ENCODE peak calls at places on chromosome 14, in seven cellular contexts. One of them, this sample, is unnamed.

GRCh38 chr14:100537701-100538565 is 49.3 kb downstream of the BEGAIN start:
- DNase-seq in SHP77 treated with DMSO at 0.1 percent for 48 hours: no peak
- DNase-seq in fibroblast of the conjunctiva: no peak
- DNase-seq in H9: peak; percentile 35
- DNase-seq in NCI-H526 treated with DMSO at 0.1 percent for 48 hours: no peak
- DNase-seq in activated naive CD4-positive, alpha-beta T cell treated with anti-CD3 and anti-CD28 coated beads, Interleukin-2, amount 50 U/mL, for 16 hours: peak; percentile 5
- DNase-seq in H7: peak; percentile 77
- DNase-seq in this sample: peak; percentile 17

GRCh38 chr14:34971381-34971780 is 11.4 kb upstream of the SRP54 start:
- DNase-seq in NCI-H526 treated with DMSO at 0.1 percent for 48 hours: no peak
- DNase-seq in H9: no peak
- DNase-seq in activated naive CD4-positive, alpha-beta T cell treated with anti-CD3 and anti-CD28 coated beads, Interleukin-2, amount 50 U/mL, for 16 hours: no peak
- DNase-seq in H7: no peak
- DNase-seq in fibroblast of the conjunctiva: no peak
- DNase-seq in SHP77 treated with DMSO at 0.1 percent for 48 hours: no peak
- DNase-seq in this sample: no peak

GRCh38 chr14:65772901-65773574 is 360.5 kb downstream of the FUT8 start:
- DNase-seq in activated naive CD4-positive, alpha-beta T cell treated with anti-CD3 and anti-CD28 coated beads, Interleukin-2, amount 50 U/mL, for 16 hours: no peak
- DNase-seq in fibroblast of the conjunctiva: no peak
- DNase-seq in NCI-H526 treated with DMSO at 0.1 percent for 48 hours: no peak
- DNase-seq in H7: no peak
- DNase-seq in SHP77 treated with DMSO at 0.1 percent for 48 hours: no peak
- DNase-seq in H9: no peak
- DNase-seq in this sample: no peak

GRCh38 chr14:100307215-100308111 is 1.2 kb upstream of the SLC25A29 start:
- DNase-seq in fibroblast of the conjunctiva: no peak
- DNase-seq in activated naive CD4-positive, alpha-beta T cell treated with anti-CD3 and anti-CD28 coated beads, Interleukin-2, amount 50 U/mL, for 16 hours: no peak
- DNase-seq in NCI-H526 treated with DMSO at 0.1 percent for 48 hours: no peak
- DNase-seq in H9: no peak
- DNase-seq in H7: peak; percentile 80
- DNase-seq in SHP77 treated with DMSO at 0.1 percent for 48 hours: no peak
- DNase-seq in this sample: no peak

GRCh38 chr14:101398011-101398410 is 163.3 kb upstream of the DIO3 start:
- DNase-seq in NCI-H526 treated with DMSO at 0.1 percent for 48 hours: no peak
- DNase-seq in H9: no peak
- DNase-seq in activated naive CD4-positive, alpha-beta T cell treated with anti-CD3 and anti-CD28 coated beads, Interleukin-2, amount 50 U/mL, for 16 hours: no peak
- DNase-seq in fibroblast of the conjunctiva: no peak
- DNase-seq in SHP77 treated with DMSO at 0.1 percent for 48 hours: no peak
- DNase-seq in H7: peak; percentile 51
- DNase-seq in this sample: no peak

GRCh38 chr14:75711134-75711795 is 50.2 kb downstream of the TTLL5 start:
- DNase-seq in fibroblast of the conjunctiva: peak; percentile 43
- DNase-seq in H7: peak; percentile 5
- DNase-seq in SHP77 treated with DMSO at 0.1 percent for 48 hours: no peak
- DNase-seq in activated naive CD4-positive, alpha-beta T cell treated with anti-CD3 and anti-CD28 coated beads, Interleukin-2, amount 50 U/mL, for 16 hours: no peak
- DNase-seq in NCI-H526 treated with DMSO at 0.1 percent for 48 hours: no peak
- DNase-seq in H9: no peak
- DNase-seq in this sample: no peak

GRCh38 chr14:77613207-77613606 is 3.2 kb downstream of the SPTLC2 start:
- DNase-seq in H7: no peak
- DNase-seq in fibroblast of the conjunctiva: no peak
- DNase-seq in H9: no peak
- DNase-seq in activated naive CD4-positive, alpha-beta T cell treated with anti-CD3 and anti-CD28 coated beads, Interleukin-2, amount 50 U/mL, for 16 hours: no peak
- DNase-seq in SHP77 treated with DMSO at 0.1 percent for 48 hours: no peak
- DNase-seq in NCI-H526 treated with DMSO at 0.1 percent for 48 hours: no peak
- DNase-seq in this sample: no peak

GRCh38 chr14:39266589-39266870 is 32.8 kb downstream of the MIA2 start:
- DNase-seq in fibroblast of the conjunctiva: no peak
- DNase-seq in activated naive CD4-positive, alpha-beta T cell treated with anti-CD3 and anti-CD28 coated beads, Interleukin-2, amount 50 U/mL, for 16 hours: no peak
- DNase-seq in NCI-H526 treated with DMSO at 0.1 percent for 48 hours: no peak
- DNase-seq in H7: peak; percentile 76
- DNase-seq in SHP77 treated with DMSO at 0.1 percent for 48 hours: no peak
- DNase-seq in H9: no peak
- DNase-seq in this sample: no peak

GRCh38 chr14:102898298-102898697 is 24.2 kb upstream of the AMN start:
- DNase-seq in activated naive CD4-positive, alpha-beta T cell treated with anti-CD3 and anti-CD28 coated beads, Interleukin-2, amount 50 U/mL, for 16 hours: no peak
- DNase-seq in fibroblast of the conjunctiva: no peak
- DNase-seq in H7: peak; percentile 42
- DNase-seq in H9: no peak
- DNase-seq in NCI-H526 treated with DMSO at 0.1 percent for 48 hours: no peak
- DNase-seq in SHP77 treated with DMSO at 0.1 percent for 48 hours: no peak
- DNase-seq in this sample: no peak

GRCh38 chr14:96564389-96564788 is 62.2 kb downstream of the PAPOLA start:
- DNase-seq in fibroblast of the conjunctiva: no peak
- DNase-seq in NCI-H526 treated with DMSO at 0.1 percent for 48 hours: no peak
- DNase-seq in SHP77 treated with DMSO at 0.1 percent for 48 hours: no peak
- DNase-seq in H7: no peak
- DNase-seq in H9: no peak
- DNase-seq in activated naive CD4-positive, alpha-beta T cell treated with anti-CD3 and anti-CD28 coated beads, Interleukin-2, amount 50 U/mL, for 16 hours: no peak
- DNase-seq in this sample: no peak

GRCh38 chr14:105247715-105248367 is 492 bp upstream of the BTBD6 start:
- DNase-seq in H9: no peak
- DNase-seq in activated naive CD4-positive, alpha-beta T cell treated with anti-CD3 and anti-CD28 coated beads, Interleukin-2, amount 50 U/mL, for 16 hours: no peak
- DNase-seq in SHP77 treated with DMSO at 0.1 percent for 48 hours: no peak
- DNase-seq in H7: no peak
- DNase-seq in NCI-H526 treated with DMSO at 0.1 percent for 48 hours: no peak
- DNase-seq in fibroblast of the conjunctiva: no peak
- DNase-seq in this sample: no peak